ENCODE peak calls at places on chromosomes 16 and 17, in ten cellular contexts. One of them, this sample, is unnamed.

GRCh38 chr17:65099941-65100315 is 37.2 kb upstream of the RGS9 start:
- DNase-seq in fibroblast of lung: peak; percentile 86
- DNase-seq in Caco-2: no peak
- DNase-seq in SK-N-SH: no peak
- DNase-seq in neuronal stem cell: no peak
- DNase-seq in esophagus muscularis mucosa: no peak
- DNase-seq in small intestine: peak; percentile 65
- DNase-seq in neural progenitor cell: no peak
- DNase-seq in iPS DF 6.9: no peak
- DNase-seq in IMR-90: peak; percentile 60
- DNase-seq in this sample: peak; percentile 42

GRCh38 chr17:7167832-7168231 is 11.3 kb downstream of the ASGR1 start:
- DNase-seq in IMR-90: no peak
- DNase-seq in SK-N-SH: no peak
- DNase-seq in neuronal stem cell: no peak
- DNase-seq in Caco-2: no peak
- DNase-seq in fibroblast of lung: no peak
- DNase-seq in neural progenitor cell: no peak
- DNase-seq in iPS DF 6.9: no peak
- DNase-seq in esophagus muscularis mucosa: no peak
- DNase-seq in small intestine: no peak
- DNase-seq in this sample: no peak

GRCh38 chr16:85665929-85666328 is 22.8 kb downstream of the GINS2 start:
- DNase-seq in fibroblast of lung: no peak
- DNase-seq in SK-N-SH: no peak
- DNase-seq in IMR-90: no peak
- DNase-seq in neuronal stem cell: no peak
- DNase-seq in Caco-2: no peak
- DNase-seq in esophagus muscularis mucosa: no peak
- DNase-seq in iPS DF 6.9: no peak
- DNase-seq in small intestine: no peak
- DNase-seq in neural progenitor cell: no peak
- DNase-seq in this sample: peak; percentile 51

GRCh38 chr16:56792960-56793359 is 63.0 kb downstream of the NUP93 start:
- DNase-seq in neuronal stem cell: no peak
- DNase-seq in iPS DF 6.9: no peak
- DNase-seq in SK-N-SH: no peak
- DNase-seq in IMR-90: no peak
- DNase-seq in esophagus muscularis mucosa: no peak
- DNase-seq in neural progenitor cell: no peak
- DNase-seq in small intestine: no peak
- DNase-seq in fibroblast of lung: no peak
- DNase-seq in Caco-2: no peak
- DNase-seq in this sample: no peak

GRCh38 chr17:79042421-79043190 is 18.6 kb downstream of the C1QTNF1 start:
- DNase-seq in small intestine: peak; percentile 73
- DNase-seq in Caco-2: peak; percentile 77
- DNase-seq in iPS DF 6.9: peak; percentile 58
- DNase-seq in fibroblast of lung: no peak
- DNase-seq in IMR-90: peak; percentile 59
- DNase-seq in neural progenitor cell: peak; percentile 60
- DNase-seq in esophagus muscularis mucosa: no peak
- DNase-seq in SK-N-SH: peak; percentile 90
- DNase-seq in neuronal stem cell: no peak
- DNase-seq in this sample: peak; percentile 94

GRCh38 chr17:65730711-65731169 is 169.3 kb upstream of the AXIN2 start:
- DNase-seq in neural progenitor cell: no peak
- DNase-seq in esophagus muscularis mucosa: no peak
- DNase-seq in small intestine: no peak
- DNase-seq in fibroblast of lung: no peak
- DNase-seq in neuronal stem cell: no peak
- DNase-seq in IMR-90: no peak
- DNase-seq in iPS DF 6.9: no peak
- DNase-seq in SK-N-SH: no peak
- DNase-seq in Caco-2: no peak
- DNase-seq in this sample: no peak

GRCh38 chr17:66044083-66044482 is 147.8 kb downstream of the CEP112 start:
- DNase-seq in iPS DF 6.9: no peak
- DNase-seq in IMR-90: no peak
- DNase-seq in small intestine: no peak
- DNase-seq in fibroblast of lung: no peak
- DNase-seq in Caco-2: no peak
- DNase-seq in neuronal stem cell: no peak
- DNase-seq in neural progenitor cell: no peak
- DNase-seq in esophagus muscularis mucosa: no peak
- DNase-seq in SK-N-SH: no peak
- DNase-seq in this sample: no peak

GRCh38 chr16:57802635-57803412 is 533 bp upstream of the KIFC3 start:
- DNase-seq in SK-N-SH: peak; percentile 38
- DNase-seq in esophagus muscularis mucosa: no peak
- DNase-seq in IMR-90: peak; percentile 54
- DNase-seq in fibroblast of lung: peak; percentile 61
- DNase-seq in neuronal stem cell: no peak
- DNase-seq in small intestine: no peak
- DNase-seq in neural progenitor cell: peak; percentile 46
- DNase-seq in Caco-2: no peak
- DNase-seq in iPS DF 6.9: no peak
- DNase-seq in this sample: peak; percentile 73

GRCh38 chr16:7004266-7004665 is 328.4 kb upstream of the RBFOX1 start:
- DNase-seq in SK-N-SH: no peak
- DNase-seq in small intestine: no peak
- DNase-seq in neural progenitor cell: no peak
- DNase-seq in fibroblast of lung: no peak
- DNase-seq in iPS DF 6.9: no peak
- DNase-seq in IMR-90: no peak
- DNase-seq in esophagus muscularis mucosa: no peak
- DNase-seq in neuronal stem cell: no peak
- DNase-seq in Caco-2: no peak
- DNase-seq in this sample: no peak

GRCh38 chr16:3086596-3087242 is 12.4 kb downstream of the ZSCAN10 start:
- DNase-seq in fibroblast of lung: no peak
- DNase-seq in small intestine: peak; percentile 53
- DNase-seq in Caco-2: no peak
- DNase-seq in iPS DF 6.9: no peak
- DNase-seq in neural progenitor cell: no peak
- DNase-seq in SK-N-SH: no peak
- DNase-seq in IMR-90: no peak
- DNase-seq in neuronal stem cell: no peak
- DNase-seq in esophagus muscularis mucosa: no peak
- DNase-seq in this sample: peak; percentile 59

GRCh38 chr17:63699638-63700527 is at the start of gene LIMD2:
- DNase-seq in Caco-2: no peak
- DNase-seq in neural progenitor cell: peak; percentile 90
- DNase-seq in iPS DF 6.9: no peak
- DNase-seq in small intestine: no peak
- DNase-seq in fibroblast of lung: peak; percentile 37
- DNase-seq in IMR-90: no peak
- DNase-seq in neuronal stem cell: peak; percentile 65
- DNase-seq in esophagus muscularis mucosa: no peak
- DNase-seq in SK-N-SH: peak; percentile 99
- DNase-seq in this sample: peak; percentile 97

GRCh38 chr17:62628845-62629555 is 1.5 kb downstream of the MRC2 start:
- DNase-seq in SK-N-SH: peak; percentile 90
- DNase-seq in esophagus muscularis mucosa: no peak
- DNase-seq in Caco-2: no peak
- DNase-seq in iPS DF 6.9: no peak
- DNase-seq in neural progenitor cell: peak; percentile 54
- DNase-seq in IMR-90: peak; percentile 53
- DNase-seq in fibroblast of lung: peak; percentile 67
- DNase-seq in small intestine: no peak
- DNase-seq in neuronal stem cell: no peak
- DNase-seq in this sample: peak; percentile 82

GRCh38 chr17:37820313-37821024 is 75.6 kb upstream of the HNF1B start:
- DNase-seq in iPS DF 6.9: no peak
- DNase-seq in fibroblast of lung: peak; percentile 22
- DNase-seq in neural progenitor cell: no peak
- DNase-seq in Caco-2: no peak
- DNase-seq in esophagus muscularis mucosa: no peak
- DNase-seq in IMR-90: no peak
- DNase-seq in neuronal stem cell: no peak
- DNase-seq in small intestine: no peak
- DNase-seq in SK-N-SH: no peak
- DNase-seq in this sample: no peak

GRCh38 chr16:11392041-11392581 is 46.9 kb downstream of the RMI2 start:
- DNase-seq in neural progenitor cell: no peak
- DNase-seq in esophagus muscularis mucosa: no peak
- DNase-seq in small intestine: no peak
- DNase-seq in IMR-90: no peak
- DNase-seq in Caco-2: no peak
- DNase-seq in neuronal stem cell: no peak
- DNase-seq in SK-N-SH: peak; percentile 53
- DNase-seq in fibroblast of lung: no peak
- DNase-seq in iPS DF 6.9: no peak
- DNase-seq in this sample: peak; percentile 64

GRCh38 chr16:55530316-55530856 is 21.5 kb downstream of the LPCAT2 start:
- DNase-seq in Caco-2: peak; percentile 84
- DNase-seq in small intestine: peak; percentile 25
- DNase-seq in fibroblast of lung: no peak
- DNase-seq in neuronal stem cell: no peak
- DNase-seq in neural progenitor cell: no peak
- DNase-seq in SK-N-SH: no peak
- DNase-seq in esophagus muscularis mucosa: no peak
- DNase-seq in IMR-90: no peak
- DNase-seq in iPS DF 6.9: no peak
- DNase-seq in this sample: no peak

GRCh38 chr17:35795007-35795870 is at the start of gene MMP28:
- DNase-seq in SK-N-SH: peak; percentile 86
- DNase-seq in neural progenitor cell: peak; percentile 78
- DNase-seq in esophagus muscularis mucosa: peak; percentile 89
- DNase-seq in iPS DF 6.9: no peak
- DNase-seq in fibroblast of lung: peak; percentile 28
- DNase-seq in Caco-2: no peak
- DNase-seq in small intestine: peak; percentile 83
- DNase-seq in neuronal stem cell: peak; percentile 49
- DNase-seq in IMR-90: no peak
- DNase-seq in this sample: peak; percentile 91

GRCh38 chr17:30297715-30298114 is 6.0 kb upstream of the BLMH start:
- DNase-seq in esophagus muscularis mucosa: no peak
- DNase-seq in Caco-2: no peak
- DNase-seq in neuronal stem cell: no peak
- DNase-seq in fibroblast of lung: no peak
- DNase-seq in SK-N-SH: no peak
- DNase-seq in IMR-90: no peak
- DNase-seq in iPS DF 6.9: no peak
- DNase-seq in small intestine: no peak
- DNase-seq in neural progenitor cell: no peak
- DNase-seq in this sample: no peak
- H3K4me3 ChIP-seq in esophagus muscularis mucosa: no peak overlapping the region
- H3K4me3 ChIP-seq in Caco-2: no peak overlapping the region
- H3K4me3 ChIP-seq in neuronal stem cell: no peak overlapping the region
- H3K4me3 ChIP-seq in fibroblast of lung: no peak overlapping the region
- H3K4me3 ChIP-seq in SK-N-SH: no peak overlapping the region
- H3K4me3 ChIP-seq in IMR-90: no peak overlapping the region
- H3K4me3 ChIP-seq in iPS DF 6.9: no peak overlapping the region
- H3K4me3 ChIP-seq in small intestine: no peak overlapping the region
- H3K4me3 ChIP-seq in neural progenitor cell: no peak overlapping the region
- H3K4me3 ChIP-seq in this sample: no peak overlapping the region

GRCh38 chr17:68355093-68355492 is 63.8 kb downstream of the ARSG start:
- DNase-seq in Caco-2: no peak
- DNase-seq in esophagus muscularis mucosa: no peak
- DNase-seq in IMR-90: peak; percentile 65
- DNase-seq in neuronal stem cell: no peak
- DNase-seq in fibroblast of lung: peak; percentile 70
- DNase-seq in neural progenitor cell: no peak
- DNase-seq in small intestine: no peak
- DNase-seq in iPS DF 6.9: no peak
- DNase-seq in SK-N-SH: no peak
- DNase-seq in this sample: no peak
- H3K36me3 ChIP-seq in Caco-2: no peaks in the 10 kb centered on the region
- H3K36me3 ChIP-seq in esophagus muscularis mucosa: peaks cover 8% of the 10 kb centered on the region
- H3K36me3 ChIP-seq in IMR-90: no peaks in the 10 kb centered on the region
- H3K36me3 ChIP-seq in neuronal stem cell: peaks cover 39% of the 10 kb centered on the region
- H3K36me3 ChIP-seq in fibroblast of lung: no peaks in the 10 kb centered on the region
- H3K36me3 ChIP-seq in neural progenitor cell: no peaks in the 10 kb centered on the region
- H3K36me3 ChIP-seq in small intestine: no peaks in the 10 kb centered on the region
- H3K36me3 ChIP-seq in iPS DF 6.9: no peaks in the 10 kb centered on the region
- H3K36me3 ChIP-seq in SK-N-SH: no peaks in the 10 kb centered on the region
- H3K36me3 ChIP-seq in this sample: no peaks in the 10 kb centered on the region

DNA sequence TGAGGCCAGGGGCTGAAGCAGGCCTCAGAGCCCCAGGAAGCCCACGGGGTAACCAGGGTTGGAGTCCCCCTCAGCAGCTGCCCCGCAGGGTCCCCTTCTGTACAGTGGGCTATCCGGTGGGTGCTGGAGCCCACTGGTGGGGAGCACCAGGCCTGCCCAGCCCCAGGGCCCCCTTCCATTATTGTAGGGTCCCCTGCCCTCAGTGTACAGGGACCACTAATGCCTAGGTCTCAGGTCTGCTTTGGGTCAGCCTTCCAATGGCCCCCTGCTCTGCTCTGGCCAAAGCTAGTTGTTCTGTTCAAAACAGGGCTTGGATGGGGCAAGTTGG is 1.1 kb downstream of the ADAM11 start:
- DNase-seq in esophagus muscularis mucosa: no peak
- DNase-seq in fibroblast of lung: no peak
- DNase-seq in SK-N-SH: no peak
- DNase-seq in neuronal stem cell: no peak
- DNase-seq in iPS DF 6.9: no peak
- DNase-seq in Caco-2: no peak
- DNase-seq in small intestine: no peak
- DNase-seq in IMR-90: no peak
- DNase-seq in neural progenitor cell: no peak
- DNase-seq in this sample: no peak
- H3K4me3 ChIP-seq in esophagus muscularis mucosa: no peak overlapping the region
- H3K4me3 ChIP-seq in fibroblast of lung: no peak overlapping the region
- H3K4me3 ChIP-seq in SK-N-SH: no peak overlapping the region
- H3K4me3 ChIP-seq in neuronal stem cell: no peak overlapping the region
- H3K4me3 ChIP-seq in iPS DF 6.9: no peak overlapping the region
- H3K4me3 ChIP-seq in Caco-2: no peak overlapping the region
- H3K4me3 ChIP-seq in small intestine: no peak overlapping the region
- H3K4me3 ChIP-seq in IMR-90: no peak overlapping the region
- H3K4me3 ChIP-seq in neural progenitor cell: no peak overlapping the region
- H3K4me3 ChIP-seq in this sample: no peak overlapping the region

DNA sequence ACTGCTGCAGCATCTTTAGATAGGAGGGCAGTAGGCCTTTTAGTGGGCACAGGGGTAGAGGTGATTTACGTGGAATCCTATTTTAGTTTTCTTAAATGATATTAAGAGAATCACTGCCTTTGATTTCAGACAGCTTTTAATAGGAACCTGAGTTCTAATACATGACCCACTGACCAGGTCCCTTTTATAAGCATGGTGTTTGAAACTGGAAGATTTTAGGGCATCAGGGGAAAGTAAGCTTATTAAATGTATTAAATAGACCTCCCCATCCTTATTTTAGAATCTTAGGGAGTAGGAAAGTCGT is 2.0 kb downstream of the MSL1 start:
- DNase-seq in SK-N-SH: no peak
- DNase-seq in neuronal stem cell: no peak
- DNase-seq in small intestine: no peak
- DNase-seq in IMR-90: no peak
- DNase-seq in esophagus muscularis mucosa: no peak
- DNase-seq in Caco-2: no peak
- DNase-seq in iPS DF 6.9: no peak
- DNase-seq in neural progenitor cell: no peak
- DNase-seq in fibroblast of lung: no peak
- DNase-seq in this sample: no peak
- H3K36me3 ChIP-seq in SK-N-SH: peaks cover 14% of the 10 kb centered on the region
- H3K36me3 ChIP-seq in neuronal stem cell: peaks cover 50% of the 10 kb centered on the region
- H3K36me3 ChIP-seq in small intestine: peaks cover 5% of the 10 kb centered on the region
- H3K36me3 ChIP-seq in IMR-90: peaks cover 18% of the 10 kb centered on the region
- H3K36me3 ChIP-seq in esophagus muscularis mucosa: peaks cover 31% of the 10 kb centered on the region
- H3K36me3 ChIP-seq in Caco-2: peaks cover 3% of the 10 kb centered on the region
- H3K36me3 ChIP-seq in iPS DF 6.9: peaks cover 6% of the 10 kb centered on the region
- H3K36me3 ChIP-seq in neural progenitor cell: peaks cover 9% of the 10 kb centered on the region
- H3K36me3 ChIP-seq in fibroblast of lung: peaks cover 7% of the 10 kb centered on the region
- H3K36me3 ChIP-seq in this sample: peaks cover 6% of the 10 kb centered on the region

GRCh38 chr17:72602517-72603345 is 481.9 kb downstream of the SOX9 start:
- DNase-seq in small intestine: peak; percentile 62
- DNase-seq in esophagus muscularis mucosa: no peak
- DNase-seq in SK-N-SH: no peak
- DNase-seq in iPS DF 6.9: peak; percentile 58
- DNase-seq in neuronal stem cell: peak; percentile 39
- DNase-seq in fibroblast of lung: peak; percentile 95
- DNase-seq in IMR-90: peak; percentile 73
- DNase-seq in neural progenitor cell: peak; percentile 78
- DNase-seq in Caco-2: no peak
- DNase-seq in this sample: peak; percentile 81
- H3K4me3 ChIP-seq in small intestine: no peak overlapping the region
- H3K4me3 ChIP-seq in esophagus muscularis mucosa: no peak overlapping the region
- H3K4me3 ChIP-seq in SK-N-SH: no peak overlapping the region
- H3K4me3 ChIP-seq in iPS DF 6.9: no peak overlapping the region
- H3K4me3 ChIP-seq in neuronal stem cell: no peak overlapping the region
- H3K4me3 ChIP-seq in fibroblast of lung: no peak overlapping the region
- H3K4me3 ChIP-seq in IMR-90: no peak overlapping the region
- H3K4me3 ChIP-seq in neural progenitor cell: no peak overlapping the region
- H3K4me3 ChIP-seq in Caco-2: no peak overlapping the region
- H3K4me3 ChIP-seq in this sample: no peak overlapping the region